ENCODE peak calls at places on chromosome 14, in eight cellular contexts. I is HCT116, F is endothelial cell of umbilical vein, R is sigmoid colon, C is spleen, X is stomach, Y is SK-N-MC, W is breast epithelium. B is an unnamed sample.

GRCh38 chr14:50864237-50864636 is 7.6 kb upstream of the ABHD12B start:
- DNase-seq in C (no peak), Y (no peak), I (no peak), X (no peak), R (no peak), F (no peak), W (no peak), B (no peak)

GRCh38 chr14:74211945-74212580 is 27.2 kb upstream of the VSX2 start:
- DNase-seq in X (no peak), C (no peak), W (no peak), F (no peak), I (no peak), R (no peak), Y (no peak), B (no peak)

GRCh38 chr14:52663850-52664249 is 31.5 kb downstream of the ERO1A start:
- DNase-seq in Y (no peak), C (no peak), W (no peak), R (no peak), F (no peak), I (no peak), X (no peak), B (no peak)

GRCh38 chr14:89630096-89630829 is 213.2 kb upstream of the FOXN3 start:
- DNase-seq in W (no peak), Y (no peak), I (no peak), X (no peak), R (no peak), F (no peak), C (no peak), B (no peak)

GRCh38 chr14:31510222-31510621 is 22.4 kb upstream of the GPR33 start:
- DNase-seq in I (peak; percentile 27), W (no peak), F (peak; percentile 38), C (no peak), X (no peak), Y (peak; percentile 3), R (no peak), B (no peak)

GRCh38 chr14:103386632-103387329 is 1.6 kb downstream of the MARK3 start:
- DNase-seq in X (no peak), F (peak; percentile 47), Y (no peak), W (no peak), C (no peak), I (no peak), R (no peak), B (no peak)

GRCh38 chr14:33271891-33272290 is 333.2 kb downstream of the NPAS3 start:
- DNase-seq in I (no peak), Y (no peak), R (no peak), F (no peak), X (no peak), C (no peak), W (no peak), B (no peak)

GRCh38 chr14:57865450-57866198 is at the start of gene SLC35F4:
- DNase-seq in X (no peak), C (no peak), F (no peak), R (no peak), Y (no peak), I (no peak), W (no peak), B (peak; percentile 75)

GRCh38 chr14:55349565-55349964 is 62.1 kb downstream of the ATG14 start:
- DNase-seq in X (no peak), Y (no peak), C (no peak), R (no peak), W (no peak), I (no peak), F (no peak), B (no peak)
- TF ChIP-seq POLR2AphosphoS5 in X (no peak), Y (no peak), C (no peak), R (no peak), W (no peak), I (no peak), F (no peak), B (no peak)

GRCh38 chr14:104708606-104709268 is 15.3 kb upstream of the ADSS1 start:
- DNase-seq in F (peak; percentile 61), W (no peak), X (peak; percentile 81), R (no peak), Y (no peak), C (peak; percentile 91), I (no peak), B (peak; percentile 64)
- TF ChIP-seq POLR2AphosphoS5 in F (peak; percentile 9), W (no peak), X (no peak), R (no peak), Y (peak; percentile 12), C (peak; percentile 62), I (no peak), B (no peak)

DNA sequence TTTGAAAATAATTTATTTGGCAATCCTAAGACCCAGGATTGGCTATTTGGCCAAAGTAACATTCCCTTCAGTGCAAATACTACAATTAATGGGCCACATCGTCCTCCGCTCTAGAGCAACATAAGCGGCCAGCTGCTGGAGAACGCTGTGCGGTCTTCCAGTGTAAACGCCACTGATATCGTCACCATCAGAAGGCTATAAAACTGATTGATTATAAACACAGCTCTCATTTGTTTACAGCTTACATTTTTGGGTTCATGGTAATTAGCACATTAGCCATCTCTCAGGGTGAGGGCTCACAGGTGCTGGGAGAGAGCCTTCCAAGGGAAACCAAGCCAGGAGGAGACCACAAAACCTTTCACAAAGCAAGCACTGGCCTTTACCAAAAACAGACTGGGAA is 130.2 kb upstream of the BMP4 start:
- DNase-seq in I (no peak), C (no peak), R (peak; percentile 80), W (no peak), F (no peak), X (no peak), Y (no peak), B (no peak)
- TF ChIP-seq POLR2AphosphoS5 in I (no peak), C (no peak), R (peak; percentile 48), W (no peak), F (no peak), X (no peak), Y (no peak), B (no peak)

DNA sequence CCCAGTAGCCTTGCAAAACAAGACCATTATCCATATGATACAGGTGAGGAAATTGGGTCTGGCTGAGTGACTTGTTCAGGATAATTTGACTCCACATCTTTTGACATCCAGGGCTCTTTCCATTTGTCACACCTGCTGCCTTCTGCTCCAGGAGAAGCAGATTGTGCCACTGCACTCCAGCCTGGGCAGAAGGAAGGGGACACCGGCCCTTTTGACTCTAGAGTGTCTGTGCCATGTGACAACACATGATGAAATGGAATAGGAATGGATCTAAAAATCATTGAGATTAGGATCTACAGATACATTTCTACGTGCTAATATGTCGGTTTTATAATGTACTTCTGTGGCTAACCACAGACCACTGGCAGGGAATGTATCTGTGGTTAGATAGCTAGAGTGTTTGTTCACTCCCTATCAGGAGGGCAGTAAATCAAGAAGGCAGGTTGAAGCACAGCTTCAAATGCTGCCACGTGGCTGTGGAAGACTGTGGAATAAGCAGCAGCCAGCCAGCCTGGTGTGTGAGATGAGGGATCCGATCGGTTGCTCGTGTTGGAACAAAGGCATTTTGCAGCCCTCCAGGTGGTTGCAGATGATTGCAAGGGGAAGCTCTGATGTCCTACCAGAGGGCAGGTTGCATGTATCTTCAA is 28.4 kb downstream of the EML1 start:
- DNase-seq in X (no peak), F (no peak), R (no peak), W (no peak), C (no peak), Y (peak; percentile 58), I (no peak), B (no peak)
- TF ChIP-seq POLR2AphosphoS5 in X (no peak), F (no peak), R (peak; percentile 16), W (no peak), C (no peak), Y (peak; percentile 83), I (no peak), B (no peak)

DNA sequence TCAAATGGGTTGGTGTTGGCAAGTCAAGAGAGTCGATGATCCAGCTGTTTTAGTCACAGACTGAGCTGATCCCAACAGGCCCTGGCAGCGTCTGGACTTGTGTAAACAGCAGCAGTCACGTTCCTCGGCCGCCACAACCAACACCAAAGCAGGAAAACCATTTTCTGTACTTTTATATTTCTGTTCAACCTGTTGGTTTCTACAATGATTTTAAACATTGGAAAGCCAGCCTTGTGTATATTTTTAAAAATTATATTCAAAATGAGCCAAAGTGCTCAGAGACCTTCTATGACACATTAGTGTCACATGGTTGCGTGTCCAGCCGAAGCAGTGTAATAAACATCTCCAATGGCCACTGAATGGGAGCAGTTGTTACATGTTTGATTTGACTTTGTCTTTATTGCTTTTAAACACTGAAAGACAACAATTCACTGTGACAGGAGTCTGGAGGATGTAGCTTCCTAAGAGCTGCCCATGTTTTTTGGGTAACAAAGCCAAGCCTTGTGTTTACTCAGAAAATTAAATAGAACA is 5.9 kb upstream of the SIVA1 start:
- DNase-seq in C (peak; percentile 46), X (peak; percentile 81), R (peak; percentile 90), Y (no peak), F (no peak), I (no peak), W (no peak), B (no peak)
- TF ChIP-seq POLR2AphosphoS5 in C (no peak), X (no peak), R (no peak), Y (no peak), F (no peak), I (no peak), W (no peak), B (no peak)

GRCh38 chr14:105855246-105855892 is 329.0 kb downstream of the TMEM121 start:
- DNase-seq in R (peak; percentile 56), X (no peak), Y (no peak), W (no peak), I (no peak), F (no peak), C (peak; percentile 79), B (peak; percentile 78)
- TF ChIP-seq POLR2AphosphoS5 in R (no peak), X (no peak), Y (no peak), W (no peak), I (no peak), F (no peak), C (peak; percentile 62), B (no peak)

GRCh38 chr14:94936901-94937321 is 167.0 kb upstream of the GSC start:
- DNase-seq in I (no peak), F (no peak), X (peak; percentile 28), C (no peak), R (peak; percentile 79), W (peak; percentile 23), Y (no peak), B (peak; percentile 86)
- TF ChIP-seq POLR2AphosphoS5 in I (no peak), F (no peak), X (no peak), C (no peak), R (no peak), W (no peak), Y (no peak), B (no peak)

GRCh38 chr14:85590784-85591183 is 60.8 kb downstream of the FLRT2 start:
- DNase-seq in W (no peak), Y (no peak), R (no peak), I (no peak), F (no peak), X (no peak), C (no peak), B (no peak)

GRCh38 chr14:85584481-85584880 is 54.5 kb downstream of the FLRT2 start:
- DNase-seq in C (no peak), Y (no peak), X (no peak), W (no peak), R (no peak), I (no peak), F (no peak), B (no peak)

GRCh38 chr14:85583311-85583710 is 53.4 kb downstream of the FLRT2 start:
- DNase-seq in F (no peak), I (no peak), R (no peak), W (no peak), C (no peak), Y (no peak), X (no peak), B (no peak)

GRCh38 chr14:85587152-85587697 is 57.3 kb downstream of the FLRT2 start:
- DNase-seq in I (no peak), W (no peak), C (no peak), F (no peak), X (no peak), R (no peak), Y (no peak), B (no peak)
- TF ChIP-seq POLR2AphosphoS5 in I (no peak), W (no peak), C (no peak), F (no peak), X (no peak), R (no peak), Y (no peak), B (no peak)

GRCh38 chr14:45249847-45250575 is 3.0 kb downstream of the MIS18BP1 start:
- DNase-seq in R (peak; percentile 74), W (no peak), Y (no peak), X (no peak), F (peak; percentile 75), C (no peak), I (no peak), B (no peak)
- TF ChIP-seq POLR2AphosphoS5 in R (peak; percentile 19), W (no peak), Y (no peak), X (peak; percentile 2), F (no peak), C (no peak), I (no peak), B (no peak)

B was measured in upper lobe of left lung.